ENCODE peak calls at places on chromosomes 16 and 17, in seven cellular contexts. G is osteocyte, E is transverse colon, J is lower lobe of right lung, M is cardiac muscle cell, T is WTC11, V is astrocyte of the spinal cord. R is an unnamed sample.

GRCh38 chr17:81514735-81515529 is 2.3 kb upstream of the ACTG1 start:
- DNase-seq in G (no peak), E (peak), J (peak), M (peak), T (peak), V (peak), R (peak)

GRCh38 chr16:89315791-89316581 is 98.5 kb downstream of the ZNF778 start:
- DNase-seq in G (no peak), E (peak), J (peak), M (peak), T (no peak), V (peak), R (peak)

GRCh38 chr17:74491645-74492044 is 25.2 kb downstream of the CD300A start:
- DNase-seq in G (no peak), E (no peak), J (no peak), M (no peak), T (no peak), V (no peak), R (no peak)

GRCh38 chr17:50356892-50357510 is 11.1 kb downstream of the XYLT2 start:
- DNase-seq in G (no peak), E (no peak), J (no peak), M (no peak), T (no peak), V (no peak), R (no peak)

GRCh38 chr16:69186642-69187386 is at the start of gene SNTB2:
- DNase-seq in G (peak), E (peak), J (peak), M (peak), T (peak), V (peak), R (peak)

GRCh38 chr17:59221159-59221847 is 992 bp downstream of the GDPD1 start:
- DNase-seq in G (no peak), E (no peak), J (peak), M (no peak), T (no peak), V (no peak), R (peak)

GRCh38 chr17:15510361-15510760 is 42.9 kb upstream of the CDRT4 start:
- DNase-seq in G (peak), E (no peak), J (no peak), M (peak), T (no peak), V (peak), R (peak)

GRCh38 chr17:59490259-59490658 is 75.2 kb upstream of the DHX40 start:
- DNase-seq in G (no peak), E (no peak), J (no peak), M (no peak), T (no peak), V (no peak), R (no peak)

GRCh38 chr17:75036643-75037268 is 10.0 kb downstream of the ATP5PD start:
- DNase-seq in G (no peak), E (peak), J (peak), M (peak), T (peak), V (peak), R (no peak)

GRCh38 chr16:17305694-17306093 is 165.1 kb downstream of the XYLT1 start:
- DNase-seq in G (no peak), E (no peak), J (no peak), M (no peak), T (no peak), V (no peak), R (no peak)

GRCh38 chr17:54780238-54780637 is 120.4 kb upstream of the TOM1L1 start:
- DNase-seq in G (no peak), E (no peak), J (no peak), M (no peak), T (no peak), V (no peak), R (no peak)

GRCh38 chr16:82067810-82068325 is 32.8 kb downstream of the HSD17B2 start:
- DNase-seq in G (no peak), E (no peak), J (no peak), M (no peak), T (no peak), V (no peak), R (no peak)

GRCh38 chr16:1487395-1488053 is 1.2 kb downstream of the PTX4 start:
- DNase-seq in G (peak), E (no peak), J (no peak), M (no peak), T (no peak), V (no peak), R (no peak)

GRCh38 chr17:81577278-81578000 is 25.3 kb upstream of the FAAP100 start:
- DNase-seq in G (no peak), E (no peak), J (no peak), M (peak), T (no peak), V (no peak), R (peak)

GRCh38 chr17:41494524-41494923 is 4.8 kb upstream of the KRT36 start:
- DNase-seq in G (no peak), E (no peak), J (peak), M (no peak), T (no peak), V (peak), R (no peak)

GRCh38 chr16:7182510-7183109 is 150.0 kb upstream of the RBFOX1 start:
- DNase-seq in G (no peak), E (no peak), J (no peak), M (no peak), T (no peak), V (no peak), R (no peak)

GRCh38 chr17:65629234-65629690 is 67.8 kb upstream of the AXIN2 start:
- DNase-seq in G (no peak), E (no peak), J (no peak), M (no peak), T (peak), V (peak), R (no peak)

GRCh38 chr16:82345318-82345717 is 175.3 kb upstream of the MPHOSPH6 start:
- DNase-seq in G (no peak), E (no peak), J (no peak), M (no peak), T (no peak), V (no peak), R (no peak)

GRCh38 chr17:47802341-47803022 is 19.1 kb downstream of the OSBPL7 start:
- DNase-seq in G (no peak), E (peak), J (no peak), M (peak), T (peak), V (peak), R (peak)

GRCh38 chr16:83994087-83994486 is 26.0 kb downstream of the NECAB2 start:
- DNase-seq in G (no peak), E (no peak), J (peak), M (peak), T (no peak), V (peak), R (peak)

GRCh38 chr16:50440991-50441390 is 72.2 kb upstream of the BRD7 start:
- DNase-seq in G (peak), E (no peak), J (no peak), M (no peak), T (no peak), V (no peak), R (no peak)

GRCh38 chr16:89300311-89300975 is 82.9 kb downstream of the ZNF778 start:
- DNase-seq in G (no peak), E (no peak), J (no peak), M (peak), T (no peak), V (no peak), R (peak)

GRCh38 chr17:2647961-2648360 is 54.5 kb downstream of the PAFAH1B1 start:
- DNase-seq in G (no peak), E (no peak), J (no peak), M (no peak), T (no peak), V (no peak), R (no peak)

DNA sequence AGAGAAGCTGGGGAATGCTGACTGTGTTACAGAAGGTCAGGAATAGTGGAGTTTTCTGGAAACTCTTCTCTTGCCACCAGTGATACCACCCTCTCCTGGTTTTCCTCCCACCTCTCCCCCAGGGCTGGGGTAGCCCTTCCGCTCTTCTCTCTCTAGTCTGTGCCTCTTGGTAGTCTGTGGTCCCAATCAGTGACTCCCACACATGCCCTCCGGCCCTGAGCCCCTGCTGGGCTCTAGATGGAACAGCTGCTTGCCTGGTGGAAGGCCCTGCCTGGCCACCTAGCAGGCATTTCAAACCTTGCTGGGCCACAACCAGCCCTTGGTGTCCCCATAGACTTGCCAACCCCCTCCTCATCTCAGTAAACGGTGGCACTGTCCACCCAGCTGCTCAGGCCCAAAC is 15.2 kb upstream of the MTSS2 start:
- DNase-seq in G (no peak), E (no peak), J (no peak), M (no peak), T (no peak), V (no peak), R (no peak)
- TF ChIP-seq CTCF in G (no peak), E (no peak), J (no peak), M (no peak), T (no peak), V (no peak), R (no peak)

GRCh38 chr17:28675980-28676379 is 14.0 kb downstream of the SUPT6H start:
- DNase-seq in G (no peak), E (peak), J (no peak), M (no peak), T (no peak), V (no peak), R (peak)
- TF ChIP-seq CTCF in G (peak), E (peak), J (no peak), M (no peak), T (peak), V (peak), R (no peak)

DNA sequence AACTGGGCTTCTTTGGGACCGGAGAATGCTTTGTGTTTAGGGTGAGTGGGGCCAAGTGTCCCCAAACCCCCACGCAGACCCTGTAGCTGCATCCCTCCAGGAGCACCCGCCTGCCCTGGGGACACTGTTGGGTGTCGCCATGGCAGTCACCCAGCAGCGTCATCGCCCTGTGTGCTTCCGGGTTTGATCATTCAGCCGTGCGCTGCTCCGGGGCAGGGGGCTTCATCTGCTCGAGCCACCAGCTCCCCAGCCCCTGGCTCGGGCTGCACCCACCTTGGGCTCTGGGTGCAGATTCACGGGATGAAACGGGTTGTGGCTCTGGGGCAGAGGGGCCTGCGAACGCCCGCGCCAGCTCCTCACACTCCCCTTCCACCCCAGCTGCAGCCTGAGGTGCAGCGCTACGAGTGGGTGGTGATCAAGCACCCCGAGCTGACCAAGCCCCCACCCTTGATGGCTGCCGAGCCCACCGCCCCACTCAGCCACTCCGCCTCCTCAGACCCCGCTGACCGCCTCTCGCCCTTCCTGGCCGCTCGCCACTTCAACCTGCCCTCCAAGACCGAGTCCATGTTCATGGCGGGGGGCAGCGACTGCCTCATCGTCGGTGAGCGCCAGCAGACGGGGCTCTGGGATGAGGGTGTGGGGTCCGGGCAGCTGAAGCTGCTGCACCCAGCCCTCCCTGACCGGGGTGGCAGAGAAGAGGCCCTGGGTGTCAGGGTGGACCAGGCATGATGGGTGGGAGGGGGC is 13.7 kb upstream of the ATP6V0C start:
- DNase-seq in G (no peak), E (no peak), J (no peak), M (no peak), T (no peak), V (no peak), R (no peak)
- TF ChIP-seq CTCF in G (no peak), E (no peak), J (no peak), M (no peak), T (no peak), V (no peak), R (no peak)

GRCh38 chr17:42798383-42799380 is at the start of the genes CNTD1 and COA3:
- DNase-seq in G (peak), E (peak), J (peak), M (peak), T (peak), V (peak), R (peak)
- TF ChIP-seq CTCF in G (no peak), E (peak), J (no peak), M (no peak), T (no peak), V (no peak), R (no peak)

GRCh38 chr17:68511254-68511670 is 968 bp upstream of the PRKAR1A start:
- DNase-seq in G (no peak), E (no peak), J (no peak), M (no peak), T (no peak), V (peak), R (no peak)

GRCh38 chr17:68511671-68512246 is 471 bp upstream of the PRKAR1A start:
- DNase-seq in G (peak), E (peak), J (peak), M (peak), T (peak), V (peak), R (peak)

GRCh38 chr17:68512247-68512966 is at the start of gene PRKAR1A:
- DNase-seq in G (peak), E (peak), J (peak), M (peak), T (peak), V (peak), R (peak)

GRCh38 chr17:68513932-68514331 is 1.7 kb downstream of the PRKAR1A start:
- DNase-seq in G (no peak), E (no peak), J (no peak), M (no peak), T (no peak), V (no peak), R (no peak)

GRCh38 chr17:68512967-68513474 is 791 bp downstream of the PRKAR1A start:
- DNase-seq in G (no peak), E (peak), J (no peak), M (peak), T (no peak), V (peak), R (peak)
- TF ChIP-seq CTCF in G (no peak), E (no peak), J (no peak), M (no peak), T (no peak), V (no peak), R (no peak)

DNA sequence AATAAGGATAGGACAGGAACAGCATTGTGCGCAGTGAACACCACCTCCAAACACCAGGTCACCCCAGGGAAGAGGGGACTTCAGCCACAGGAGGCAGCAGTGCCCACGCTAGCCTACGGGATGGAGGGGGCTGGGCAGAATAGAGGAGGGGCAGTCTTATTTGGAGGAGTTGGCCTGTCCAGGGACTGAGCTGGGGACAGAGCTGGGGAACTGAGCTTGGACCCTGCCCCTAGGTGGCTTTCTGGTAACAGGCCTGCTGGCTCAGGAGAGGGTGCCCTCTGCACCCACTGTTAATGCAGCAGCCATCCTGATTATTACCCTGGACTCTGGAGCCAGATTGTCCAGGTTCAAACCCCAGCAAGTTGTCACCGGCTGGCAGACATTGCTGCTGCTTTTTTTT is 9.3 kb downstream of the CCDC102A start:
- DNase-seq in G (no peak), E (no peak), J (no peak), M (no peak), T (no peak), V (no peak), R (no peak)
- TF ChIP-seq CTCF in G (no peak), E (no peak), J (no peak), M (no peak), T (no peak), V (no peak), R (no peak)

GRCh38 chr17:4365628-4366311 is 705 bp downstream of the UBE2G1 start:
- DNase-seq in G (no peak), E (peak), J (peak), M (peak), T (peak), V (peak), R (peak)

GRCh38 chr17:4365103-4365627 is 1.3 kb downstream of the UBE2G1 start:
- DNase-seq in G (peak), E (peak), J (peak), M (peak), T (peak), V (peak), R (peak)

GRCh38 chr17:4364622-4365041 is 1.8 kb downstream of the UBE2G1 start:
- DNase-seq in G (no peak), E (no peak), J (no peak), M (no peak), T (no peak), V (no peak), R (no peak)

GRCh38 chr17:4358154-4358553 is 8.3 kb downstream of the UBE2G1 start:
- DNase-seq in G (no peak), E (no peak), J (no peak), M (no peak), T (no peak), V (no peak), R (no peak)

DNA sequence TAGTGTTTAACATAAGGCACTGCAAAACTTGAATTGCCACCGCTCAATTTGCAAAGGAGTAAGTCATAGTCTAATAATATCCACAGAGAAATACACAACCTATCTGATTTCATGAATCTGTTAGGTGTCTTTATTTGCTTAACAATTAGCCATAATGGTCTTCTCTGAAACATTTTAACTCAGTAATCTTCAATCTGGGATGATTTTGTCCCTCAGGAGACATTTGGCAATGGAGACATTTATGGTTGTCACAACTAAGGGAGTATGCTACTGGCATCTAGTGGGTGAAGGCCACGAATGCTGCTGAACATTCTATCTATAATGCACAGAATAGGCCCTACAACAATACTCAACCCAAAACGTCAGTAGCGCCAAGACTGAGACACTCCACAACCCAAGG is 4.3 kb downstream of the UBE2G1 start:
- DNase-seq in G (no peak), E (no peak), J (no peak), M (peak), T (peak), V (no peak), R (peak)
- TF ChIP-seq CTCF in G (peak), E (no peak), J (no peak), M (no peak), T (no peak), V (peak), R (no peak)

DNA sequence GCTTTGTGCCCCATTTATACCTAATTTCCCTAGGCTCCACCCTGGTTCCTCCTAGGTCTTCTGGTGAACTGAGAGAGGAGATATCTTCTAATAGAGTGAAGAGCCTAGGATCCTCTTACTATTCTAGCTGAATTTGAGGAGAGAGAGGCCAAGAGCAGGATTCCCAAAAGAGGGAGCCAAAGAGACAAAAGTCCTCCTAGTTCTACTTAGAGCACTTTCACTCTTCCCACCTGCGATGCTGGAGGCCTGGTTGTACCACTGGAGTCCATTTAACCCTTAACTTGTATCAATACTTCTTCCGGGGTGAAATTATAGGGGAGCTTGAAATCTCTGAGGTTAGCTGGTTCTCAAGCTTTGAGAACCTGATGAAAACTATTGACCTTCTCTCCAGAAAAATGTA is 3.4 kb upstream of the SSH2 start:
- DNase-seq in G (no peak), E (no peak), J (no peak), M (peak), T (no peak), V (peak), R (peak)
- TF ChIP-seq CTCF in G (peak), E (no peak), J (no peak), M (peak), T (no peak), V (peak), R (peak)